ENCODE peak calls at places on chromosomes 3 and 15, in eight cellular contexts. P is effector memory CD4-positive, alpha-beta T cell; H is endodermal cell; F is IMR-90; Z is ovary; O is GM23338; M is lung; S is heart right ventricle. E is an unnamed sample. For H3K36me3, the result is how much of the 10 kb centered on the place peaks cover.

GRCh38 chr3:128242818-128243601 is 89.7 kb downstream of the EEFSEC start:
- DNase-seq in P (no peak), H (no peak), F (peak), Z (no peak), O (no peak), M (no peak), S (no peak), E (no peak)

GRCh38 chr3:169813757-169814517 is 1.2 kb upstream of the LRRC34 start:
- DNase-seq in P (peak), H (peak), F (no peak), Z (peak), O (peak), M (peak), S (no peak), E (peak)

GRCh38 chr15:46735115-46735514 is 982.2 kb upstream of the SEMA6D start:
- DNase-seq in P (no peak), H (no peak), F (no peak), Z (no peak), O (no peak), M (no peak), S (no peak), E (no peak)

GRCh38 chr15:86062646-86063193 is 17.0 kb upstream of the AGBL1 start:
- DNase-seq in P (no peak), H (no peak), F (no peak), Z (no peak), O (no peak), M (no peak), S (no peak), E (no peak)

GRCh38 chr3:170584585-170585007 is 1.3 kb downstream of the SLC7A14 start:
- DNase-seq in P (no peak), H (peak), F (peak), Z (peak), O (peak), M (peak), S (peak), E (peak)

GRCh38 chr3:177787279-177788041 is 590.2 kb upstream of the TBL1XR1 start:
- DNase-seq in P (no peak), H (no peak), F (no peak), Z (no peak), O (no peak), M (no peak), S (no peak), E (no peak)

GRCh38 chr15:70318996-70319465 is 221.3 kb upstream of the TLE3 start:
- DNase-seq in P (no peak), H (no peak), F (peak), Z (no peak), O (no peak), M (no peak), S (no peak), E (peak)

GRCh38 chr3:177263615-177264365 is 66.5 kb upstream of the TBL1XR1 start:
- DNase-seq in P (no peak), H (no peak), F (peak), Z (no peak), O (no peak), M (no peak), S (no peak), E (no peak)

GRCh38 chr3:59320080-59320479 is 270.3 kb upstream of the CFAP20DC start:
- DNase-seq in P (no peak), H (peak), F (no peak), Z (no peak), O (no peak), M (no peak), S (no peak), E (no peak)

GRCh38 chr15:43517354-43518072 is at the start of gene MAP1A:
- DNase-seq in P (no peak), H (peak), F (peak), Z (peak), O (peak), M (no peak), S (peak), E (no peak)

GRCh38 chr15:37045859-37046318 is 54.5 kb downstream of the MEIS2 start:
- DNase-seq in P (no peak), H (peak), F (no peak), Z (no peak), O (peak), M (peak), S (no peak), E (no peak)

GRCh38 chr3:68256635-68257034 is 602.2 kb upstream of the SUCLG2 start:
- DNase-seq in P (no peak), H (peak), F (no peak), Z (no peak), O (peak), M (no peak), S (no peak), E (no peak)

GRCh38 chr3:194320744-194321243 is 30.3 kb downstream of the CPN2 start:
- DNase-seq in P (no peak), H (no peak), F (no peak), Z (no peak), O (no peak), M (no peak), S (no peak), E (no peak)

GRCh38 chr15:22831473-22831872 is 7.0 kb upstream of the NIPA2 start:
- DNase-seq in P (no peak), H (no peak), F (peak), Z (no peak), O (no peak), M (no peak), S (no peak), E (no peak)

GRCh38 chr3:52524752-52525661 is 8.7 kb downstream of the NT5DC2 start:
- DNase-seq in P (no peak), H (no peak), F (no peak), Z (peak), O (no peak), M (no peak), S (peak), E (peak)

GRCh38 chr15:36130641-36131310 is 448.6 kb upstream of the CDIN1 start:
- DNase-seq in P (no peak), H (no peak), F (no peak), Z (no peak), O (no peak), M (no peak), S (no peak), E (no peak)

GRCh38 chr3:52022323-52023100 is 26.8 kb upstream of the RPL29 start:
- DNase-seq in P (no peak), H (no peak), F (peak), Z (no peak), O (peak), M (no peak), S (peak), E (no peak)

GRCh38 chr3:123442908-123443307 is 6.0 kb downstream of the ADCY5 start:
- DNase-seq in P (no peak), H (no peak), F (no peak), Z (no peak), O (no peak), M (no peak), S (no peak), E (no peak)

GRCh38 chr3:181730364-181730763 is 18.6 kb downstream of the SOX2 start:
- DNase-seq in P (no peak), H (no peak), F (no peak), Z (no peak), O (no peak), M (no peak), S (no peak), E (no peak)

GRCh38 chr3:42130329-42131070 is 39.3 kb downstream of the TRAK1 start:
- DNase-seq in P (no peak), H (no peak), F (no peak), Z (no peak), O (no peak), M (no peak), S (no peak), E (no peak)

GRCh38 chr3:123768480-123769359 is 115.4 kb downstream of the MYLK start:
- DNase-seq in P (no peak), H (no peak), F (no peak), Z (no peak), O (no peak), M (no peak), S (no peak), E (no peak)

GRCh38 chr3:174331095-174331802 is 527.9 kb upstream of the NAALADL2 start:
- DNase-seq in P (no peak), H (no peak), F (no peak), Z (no peak), O (no peak), M (no peak), S (no peak), E (no peak)

GRCh38 chr3:45984331-45985312 is 11.0 kb downstream of the FYCO1 start:
- DNase-seq in P (no peak), H (no peak), F (peak), Z (no peak), O (no peak), M (no peak), S (no peak), E (no peak)

GRCh38 chr15:74839526-74840395 is 3.2 kb downstream of the ULK3 start:
- DNase-seq in P (no peak), H (peak), F (no peak), Z (no peak), O (peak), M (no peak), S (no peak), E (no peak)

GRCh38 chr15:74836846-74837245 is 6.1 kb downstream of the ULK3 start:
- DNase-seq in P (no peak), H (no peak), F (no peak), Z (no peak), O (no peak), M (no peak), S (no peak), E (no peak)

GRCh38 chr15:74838117-74838516 is 4.8 kb downstream of the ULK3 start:
- DNase-seq in P (no peak), H (no peak), F (no peak), Z (no peak), O (no peak), M (no peak), S (no peak), E (no peak)

GRCh38 chr15:74837482-74837881 is 5.5 kb downstream of the ULK3 start:
- DNase-seq in P (no peak), H (peak), F (no peak), Z (no peak), O (peak), M (no peak), S (no peak), E (no peak)

GRCh38 chr15:74838746-74839525 is 4.0 kb downstream of the ULK3 start:
- DNase-seq in P (no peak), H (no peak), F (no peak), Z (no peak), O (no peak), M (no peak), S (no peak), E (no peak)
- H3K36me3 ChIP-seq in P (under half), H (under half), F (under half), Z (under half), O (under half), M (under half), S (under half), E (under half)

GRCh38 chr3:183857863-183858262 is 26.8 kb downstream of the PARL start:
- DNase-seq in P (no peak), H (no peak), F (no peak), Z (no peak), O (no peak), M (no peak), S (no peak), E (no peak)
- H3K36me3 ChIP-seq in P (under half), H (half or more), F (under half), Z (under half), O (half or more), M (under half), S (under half), E (half or more)

GRCh38 chr3:39130026-39130425 is 22.5 kb downstream of the TTC21A start:
- DNase-seq in P (no peak), H (no peak), F (no peak), Z (no peak), O (no peak), M (no peak), S (no peak), E (no peak)
- H3K36me3 ChIP-seq in P (under half), H (under half), F (under half), Z (under half), O (under half), M (under half), S (under half), E (under half)

GRCh38 chr3:11559816-11560633 is 83.7 kb downstream of the VGLL4 start:
- DNase-seq in P (no peak), H (peak), F (no peak), Z (peak), O (no peak), M (no peak), S (no peak), E (no peak)

GRCh38 chr3:11562277-11562881 is 81.3 kb downstream of the VGLL4 start:
- DNase-seq in P (no peak), H (no peak), F (no peak), Z (no peak), O (no peak), M (no peak), S (no peak), E (no peak)

GRCh38 chr3:11558461-11558903 is 85.2 kb downstream of the VGLL4 start:
- DNase-seq in P (no peak), H (peak), F (no peak), Z (peak), O (no peak), M (no peak), S (no peak), E (no peak)

GRCh38 chr3:11558918-11559815 is 84.5 kb downstream of the VGLL4 start:
- DNase-seq in P (no peak), H (peak), F (no peak), Z (peak), O (no peak), M (no peak), S (no peak), E (no peak)

DNA sequence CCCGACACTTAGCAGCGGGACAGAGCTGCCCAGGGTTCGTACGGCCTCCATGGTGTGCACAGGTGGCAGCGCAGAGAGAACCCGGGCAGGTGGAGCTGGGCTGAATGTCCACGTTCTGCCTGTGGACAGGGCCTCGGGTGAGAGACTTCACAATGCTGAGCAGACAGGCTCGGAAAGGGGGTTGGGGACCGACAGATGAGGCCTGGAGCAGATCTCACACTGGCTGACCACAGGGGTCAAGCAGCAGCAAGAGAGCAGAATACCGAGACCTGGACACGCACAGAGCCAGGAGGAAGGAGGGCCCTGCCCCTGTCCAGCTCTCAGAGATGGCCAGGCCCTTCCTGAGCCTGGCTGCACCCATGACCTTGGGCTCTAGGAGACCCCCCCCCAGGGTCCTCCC is 83.0 kb downstream of the VGLL4 start:
- DNase-seq in P (no peak), H (no peak), F (no peak), Z (no peak), O (no peak), M (no peak), S (no peak), E (no peak)
- H3K36me3 ChIP-seq in P (half or more), H (under half), F (half or more), Z (under half), O (under half), M (under half), S (under half), E (under half)

DNA sequence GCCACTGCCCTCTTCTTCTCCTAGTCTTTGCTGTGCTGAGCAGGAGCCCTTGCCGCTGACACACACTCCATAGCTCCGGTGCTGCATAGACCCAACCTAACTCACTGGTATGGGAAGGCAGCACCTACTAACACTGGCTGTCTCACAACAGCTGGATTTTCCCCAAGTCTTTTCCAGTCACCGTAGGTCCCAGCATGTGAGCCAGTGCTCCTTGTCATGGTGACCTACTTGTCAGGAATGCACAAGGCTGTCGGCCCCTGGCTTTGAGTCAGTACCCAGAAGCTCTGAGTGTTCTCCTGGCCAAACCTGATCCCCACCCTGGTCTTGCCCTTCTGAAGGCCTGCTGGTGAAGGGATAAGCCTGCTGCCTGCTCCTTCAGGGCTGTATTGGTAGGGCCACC is 25.7 kb downstream of the AMOTL2 start:
- DNase-seq in P (no peak), H (peak), F (peak), Z (no peak), O (no peak), M (peak), S (no peak), E (no peak)
- H3K36me3 ChIP-seq in P (under half), H (under half), F (under half), Z (under half), O (under half), M (under half), S (under half), E (half or more)